ENCODE peak calls at places on chromosomes 11 and 22, in four cellular contexts. One of them, this sample, is unnamed.

GRCh38 chr11:47417712-47418111 is 8.5 kb downstream of the PSMC3 start:
- DNase-seq in HFF-Myc: no peak
- DNase-seq in lower leg skin: no peak
- DNase-seq in fibroblast of lung: no peak
- DNase-seq in this sample: no peak

GRCh38 chr11:14541180-14541579 is 21.0 kb upstream of the PSMA1 start:
- DNase-seq in lower leg skin: no peak
- DNase-seq in fibroblast of lung: peak
- DNase-seq in HFF-Myc: no peak
- DNase-seq in this sample: no peak

GRCh38 chr22:29306175-29306829 is at the start of gene GAS2L1:
- DNase-seq in fibroblast of lung: peak
- DNase-seq in lower leg skin: peak
- DNase-seq in HFF-Myc: peak
- DNase-seq in this sample: peak

GRCh38 chr11:128868851-128869671 is 2.0 kb upstream of the KCNJ1 start:
- DNase-seq in HFF-Myc: no peak
- DNase-seq in lower leg skin: no peak
- DNase-seq in fibroblast of lung: no peak
- DNase-seq in this sample: no peak

GRCh38 chr11:17894929-17895658 is 117.8 kb downstream of the SERGEF start:
- DNase-seq in fibroblast of lung: peak
- DNase-seq in HFF-Myc: peak
- DNase-seq in lower leg skin: no peak
- DNase-seq in this sample: no peak

GRCh38 chr11:118415739-118416068 is 14.3 kb downstream of the ATP5MG start:
- DNase-seq in HFF-Myc: no peak
- DNase-seq in lower leg skin: peak
- DNase-seq in fibroblast of lung: peak
- DNase-seq in this sample: no peak

GRCh38 chr11:121419839-121420238 is 32.3 kb upstream of the SORL1 start:
- DNase-seq in fibroblast of lung: no peak
- DNase-seq in HFF-Myc: no peak
- DNase-seq in lower leg skin: peak
- DNase-seq in this sample: no peak

GRCh38 chr11:32400670-32401369 is 34.5 kb downstream of the WT1 start:
- DNase-seq in fibroblast of lung: peak
- DNase-seq in lower leg skin: no peak
- DNase-seq in HFF-Myc: no peak
- DNase-seq in this sample: no peak

GRCh38 chr11:2655834-2656622 is 43.8 kb downstream of the KCNQ1OT1 start:
- DNase-seq in HFF-Myc: peak
- DNase-seq in fibroblast of lung: peak
- DNase-seq in lower leg skin: no peak
- DNase-seq in this sample: no peak

GRCh38 chr11:116930177-116930576 is 92.8 kb upstream of the APOA1 start:
- DNase-seq in fibroblast of lung: peak
- DNase-seq in HFF-Myc: no peak
- DNase-seq in lower leg skin: no peak
- DNase-seq in this sample: no peak

GRCh38 chr11:12565406-12565805 is 108.8 kb upstream of the TEAD1 start:
- DNase-seq in fibroblast of lung: no peak
- DNase-seq in HFF-Myc: no peak
- DNase-seq in lower leg skin: no peak
- DNase-seq in this sample: no peak

GRCh38 chr11:99739464-99740089 is 718.8 kb downstream of the CNTN5 start:
- DNase-seq in HFF-Myc: no peak
- DNase-seq in lower leg skin: no peak
- DNase-seq in fibroblast of lung: peak
- DNase-seq in this sample: no peak
- TF ChIP-seq CTCF in HFF-Myc: no peak
- TF ChIP-seq CTCF in lower leg skin: no peak
- TF ChIP-seq CTCF in fibroblast of lung: peak
- TF ChIP-seq CTCF in this sample: peak

GRCh38 chr22:42992092-42992491 is 22.9 kb downstream of the PACSIN2 start:
- DNase-seq in fibroblast of lung: no peak
- DNase-seq in lower leg skin: no peak
- DNase-seq in HFF-Myc: no peak
- DNase-seq in this sample: no peak

GRCh38 chr22:42992886-42993479 is 22.0 kb downstream of the PACSIN2 start:
- DNase-seq in lower leg skin: no peak
- DNase-seq in HFF-Myc: no peak
- DNase-seq in fibroblast of lung: no peak
- DNase-seq in this sample: no peak

GRCh38 chr22:42991010-42991651 is 23.8 kb downstream of the PACSIN2 start:
- DNase-seq in fibroblast of lung: peak
- DNase-seq in lower leg skin: no peak
- DNase-seq in HFF-Myc: no peak
- DNase-seq in this sample: no peak

GRCh38 chr22:42993651-42994275 is 21.2 kb downstream of the PACSIN2 start:
- DNase-seq in HFF-Myc: no peak
- DNase-seq in fibroblast of lung: peak
- DNase-seq in lower leg skin: no peak
- DNase-seq in this sample: no peak

GRCh38 chr22:42990131-42990838 is 24.7 kb downstream of the PACSIN2 start:
- DNase-seq in fibroblast of lung: peak
- DNase-seq in HFF-Myc: no peak
- DNase-seq in lower leg skin: peak
- DNase-seq in this sample: no peak
- TF ChIP-seq CTCF in fibroblast of lung: peak
- TF ChIP-seq CTCF in HFF-Myc: peak
- TF ChIP-seq CTCF in lower leg skin: no peak
- TF ChIP-seq CTCF in this sample: no peak

GRCh38 chr11:69012092-69013008 is 696 bp downstream of the MRGPRF start:
- DNase-seq in lower leg skin: no peak
- DNase-seq in HFF-Myc: peak
- DNase-seq in fibroblast of lung: peak
- DNase-seq in this sample: no peak

GRCh38 chr11:69011624-69012091 is 1.4 kb downstream of the MRGPRF start:
- DNase-seq in HFF-Myc: no peak
- DNase-seq in fibroblast of lung: no peak
- DNase-seq in lower leg skin: no peak
- DNase-seq in this sample: no peak

GRCh38 chr11:69014084-69014935 is 1.3 kb upstream of the MRGPRF start:
- DNase-seq in HFF-Myc: no peak
- DNase-seq in lower leg skin: no peak
- DNase-seq in fibroblast of lung: peak
- DNase-seq in this sample: no peak

GRCh38 chr11:69014936-69015549 is 2.0 kb upstream of the MRGPRF start:
- DNase-seq in lower leg skin: no peak
- DNase-seq in fibroblast of lung: no peak
- DNase-seq in HFF-Myc: no peak
- DNase-seq in this sample: no peak

DNA sequence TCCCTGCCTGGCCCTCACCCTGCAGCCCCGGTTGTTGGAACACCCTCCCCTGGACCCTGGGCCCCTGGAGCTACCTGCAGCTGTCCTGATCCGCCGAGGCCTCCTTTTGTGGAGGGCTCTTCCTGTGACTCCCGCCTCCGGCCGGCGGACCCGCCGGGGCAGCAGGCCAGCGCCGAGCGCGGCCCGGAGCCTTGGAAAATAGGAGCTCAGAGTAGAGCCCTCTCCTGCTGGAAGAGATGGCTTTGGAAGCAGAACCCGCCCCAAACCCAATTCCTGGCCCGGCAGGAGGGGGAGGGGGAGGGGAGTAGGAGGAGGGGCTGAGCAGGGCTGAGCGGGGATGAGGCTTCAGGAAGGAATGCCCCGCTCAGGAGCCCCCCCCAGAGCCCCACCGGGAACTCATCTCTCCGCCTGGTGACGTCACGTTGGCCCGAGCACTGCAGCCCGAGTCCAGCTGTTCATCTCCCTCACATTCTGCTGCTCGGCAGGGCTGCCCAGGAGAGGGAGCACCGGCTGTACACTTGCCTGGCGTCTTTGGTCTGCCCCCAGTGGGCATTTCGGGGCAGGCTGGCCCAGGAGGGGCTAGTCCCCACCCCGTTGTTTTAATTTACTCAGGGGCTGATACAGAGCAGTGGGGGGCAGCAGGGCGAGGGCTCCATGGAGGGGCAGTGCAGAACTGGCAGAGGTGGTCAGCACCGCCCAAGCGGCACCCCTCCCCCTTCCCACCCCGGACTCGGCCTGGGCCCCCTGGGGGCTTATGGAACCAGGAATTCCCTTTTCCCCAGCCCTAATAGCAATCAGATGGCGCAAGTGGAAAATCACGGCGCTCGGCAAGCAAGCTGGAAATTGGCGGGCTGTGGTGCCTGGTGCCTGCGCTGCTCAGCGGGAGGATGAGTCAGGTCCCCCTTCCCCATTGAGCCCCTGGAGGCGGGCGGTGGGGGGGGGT is at the start of gene MRGPRF:
- DNase-seq in HFF-Myc: peak
- DNase-seq in fibroblast of lung: peak
- DNase-seq in lower leg skin: peak
- DNase-seq in this sample: no peak
- TF ChIP-seq CTCF in HFF-Myc: peak
- TF ChIP-seq CTCF in fibroblast of lung: peak
- TF ChIP-seq CTCF in lower leg skin: no peak
- TF ChIP-seq CTCF in this sample: no peak

GRCh38 chr22:37818397-37819099 is 4.6 kb upstream of the GALR3 start:
- DNase-seq in HFF-Myc: no peak
- DNase-seq in fibroblast of lung: peak
- DNase-seq in lower leg skin: no peak
- DNase-seq in this sample: peak
- TF ChIP-seq CTCF in HFF-Myc: peak
- TF ChIP-seq CTCF in fibroblast of lung: peak
- TF ChIP-seq CTCF in lower leg skin: no peak
- TF ChIP-seq CTCF in this sample: no peak

DNA sequence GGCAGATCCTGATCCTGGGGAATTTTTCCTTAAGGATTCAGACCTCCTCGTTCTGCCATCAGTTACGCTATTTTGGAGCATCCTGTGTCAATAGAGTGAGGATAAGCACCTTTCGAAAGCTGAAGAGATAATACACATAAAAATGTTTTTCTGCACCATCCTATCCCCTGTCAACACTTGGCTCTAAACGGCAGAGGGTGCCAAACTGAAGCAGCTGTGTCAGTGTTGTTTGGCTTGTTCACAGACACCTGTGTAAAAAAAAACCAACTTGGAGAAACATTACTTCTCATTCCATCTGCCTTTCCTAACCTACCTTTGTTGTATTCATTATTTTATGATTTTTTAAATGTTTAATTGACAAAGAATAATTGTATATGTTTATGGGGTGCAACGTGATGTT is 417.0 kb upstream of the DDI1 start:
- DNase-seq in HFF-Myc: no peak
- DNase-seq in lower leg skin: no peak
- DNase-seq in fibroblast of lung: no peak
- DNase-seq in this sample: no peak
- TF ChIP-seq CTCF in HFF-Myc: peak
- TF ChIP-seq CTCF in lower leg skin: no peak
- TF ChIP-seq CTCF in fibroblast of lung: peak
- TF ChIP-seq CTCF in this sample: no peak

DNA sequence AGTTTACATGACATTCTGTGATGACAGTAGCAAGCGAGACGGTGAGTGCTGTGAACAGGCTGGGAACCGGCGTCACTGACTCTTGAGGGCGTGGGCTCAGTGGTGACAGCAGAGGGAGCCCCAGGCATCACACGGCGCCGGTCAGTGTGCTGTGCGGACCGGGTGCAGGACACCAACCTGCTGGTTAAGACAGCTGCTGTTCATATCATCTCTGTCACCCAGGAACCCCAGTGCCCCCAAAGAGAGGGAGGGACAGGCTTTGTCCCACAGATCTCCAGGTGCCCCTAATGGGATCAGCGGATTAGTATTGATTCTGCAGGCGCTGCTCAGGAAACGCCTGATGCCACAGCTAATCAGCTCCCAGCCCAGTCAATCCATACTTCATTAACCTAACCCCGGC is 18.4 kb downstream of the B3GAT1 start:
- DNase-seq in fibroblast of lung: no peak
- DNase-seq in HFF-Myc: no peak
- DNase-seq in lower leg skin: no peak
- DNase-seq in this sample: no peak
- TF ChIP-seq CTCF in fibroblast of lung: no peak
- TF ChIP-seq CTCF in HFF-Myc: no peak
- TF ChIP-seq CTCF in lower leg skin: no peak
- TF ChIP-seq CTCF in this sample: no peak

DNA sequence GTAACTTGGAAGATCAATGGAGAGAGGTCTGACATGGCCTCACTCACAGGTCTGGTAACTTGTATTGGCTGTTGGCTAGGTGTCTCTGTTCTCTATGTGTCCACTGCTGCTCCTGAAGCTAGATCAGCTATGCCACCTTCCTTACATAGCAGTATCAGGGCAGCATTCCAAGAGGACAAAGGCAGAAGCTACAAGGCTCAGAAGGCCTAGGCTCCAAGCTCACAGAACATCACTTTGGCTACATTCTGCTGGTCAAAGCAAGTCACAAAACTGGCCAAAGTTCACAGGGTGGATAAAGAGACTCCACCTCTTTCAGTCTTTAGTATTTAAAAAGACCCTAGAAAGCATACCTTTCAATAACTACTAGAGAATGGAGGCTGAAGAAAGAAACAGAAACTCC is 4.1 kb downstream of the SLC5A12 start:
- DNase-seq in lower leg skin: no peak
- DNase-seq in HFF-Myc: no peak
- DNase-seq in fibroblast of lung: no peak
- DNase-seq in this sample: no peak
- TF ChIP-seq CTCF in lower leg skin: no peak
- TF ChIP-seq CTCF in HFF-Myc: no peak
- TF ChIP-seq CTCF in fibroblast of lung: no peak
- TF ChIP-seq CTCF in this sample: no peak

This sample was measured in mesothelial cell of epicardium.